ENCODE peak calls at places on chromosome 21, in ten cellular contexts. R is tibial artery, X is WTC11, Q is AG09319, H is Peyer's patch, Z is psoas muscle, C is K562, E is nephron progenitor cell, B is astrocyte of the spinal cord, U is mesothelial cell of epicardium. N is an unnamed sample.

GRCh38 chr21:21246007-21246406 is 247.8 kb downstream of the NCAM2 start:
- DNase-seq in R (no peak), X (no peak), Q (no peak), H (no peak), Z (no peak), C (no peak), E (no peak), B (no peak), U (no peak), N (no peak)

GRCh38 chr21:29979043-29979442 is 39.2 kb upstream of the GRIK1 start:
- DNase-seq in R (no peak), X (no peak), Q (no peak), H (no peak), Z (no peak), C (no peak), E (no peak), B (no peak), U (no peak), N (no peak)

GRCh38 chr21:42463861-42464515 is 32.0 kb downstream of the RSPH1 start:
- DNase-seq in R (no peak), X (peak), Q (no peak), H (peak), Z (no peak), C (peak), E (peak), B (peak), U (no peak), N (no peak)

GRCh38 chr21:34967509-34968289 is 81.4 kb downstream of the RUNX1 start:
- DNase-seq in R (no peak), X (no peak), Q (no peak), H (no peak), Z (no peak), C (peak), E (no peak), B (no peak), U (no peak), N (no peak)

GRCh38 chr21:16193758-16194606 is 464.2 kb downstream of the USP25 start:
- DNase-seq in R (peak), X (peak), Q (peak), H (no peak), Z (peak), C (no peak), E (peak), B (peak), U (no peak), N (peak)

GRCh38 chr21:42056468-42056867 is 14.6 kb upstream of the UMODL1 start:
- DNase-seq in R (no peak), X (no peak), Q (no peak), H (no peak), Z (no peak), C (no peak), E (no peak), B (no peak), U (no peak), N (no peak)

GRCh38 chr21:44295163-44295601 is 4.7 kb upstream of the PFKL start:
- DNase-seq in R (no peak), X (no peak), Q (no peak), H (no peak), Z (no peak), C (no peak), E (no peak), B (no peak), U (no peak), N (no peak)

GRCh38 chr21:16046625-16047340 is 317.0 kb downstream of the USP25 start:
- DNase-seq in R (no peak), X (no peak), Q (no peak), H (no peak), Z (no peak), C (no peak), E (no peak), B (peak), U (no peak), N (no peak)

GRCh38 chr21:27475363-27475955 is 508.6 kb upstream of the ADAMTS5 start:
- DNase-seq in R (no peak), X (no peak), Q (no peak), H (no peak), Z (no peak), C (no peak), E (no peak), B (no peak), U (no peak), N (no peak)

GRCh38 chr21:42085246-42086077 is 14.3 kb downstream of the UMODL1 start:
- DNase-seq in R (no peak), X (no peak), Q (no peak), H (no peak), Z (no peak), C (no peak), E (no peak), B (no peak), U (no peak), N (no peak)

GRCh38 chr21:44052071-44052829 is 40.1 kb downstream of the TRAPPC10 start:
- DNase-seq in R (no peak), X (no peak), Q (no peak), H (no peak), Z (no peak), C (no peak), E (no peak), B (peak), U (no peak), N (peak)

GRCh38 chr21:26153758-26154157 is 16.8 kb downstream of the APP start:
- DNase-seq in R (no peak), X (no peak), Q (no peak), H (no peak), Z (no peak), C (no peak), E (no peak), B (no peak), U (no peak), N (no peak)

GRCh38 chr21:34914239-34914638 is 134.9 kb downstream of the RUNX1 start:
- DNase-seq in R (no peak), X (no peak), Q (no peak), H (no peak), Z (no peak), C (no peak), E (no peak), B (no peak), U (no peak), N (no peak)

GRCh38 chr21:30793581-30794314 is 19.3 kb downstream of the KRTAP8-1 start:
- DNase-seq in R (no peak), X (no peak), Q (no peak), H (no peak), Z (no peak), C (no peak), E (no peak), B (no peak), U (no peak), N (no peak)

GRCh38 chr21:17238468-17238867 is 274.4 kb upstream of the CXADR start:
- DNase-seq in R (no peak), X (no peak), Q (no peak), H (no peak), Z (no peak), C (no peak), E (no peak), B (no peak), U (no peak), N (no peak)

GRCh38 chr21:35113064-35113463 is 64.0 kb upstream of the RUNX1 start:
- DNase-seq in R (no peak), X (no peak), Q (no peak), H (no peak), Z (no peak), C (no peak), E (no peak), B (no peak), U (no peak), N (no peak)

GRCh38 chr21:29164330-29164942 is 34.0 kb downstream of the MAP3K7CL start:
- DNase-seq in R (no peak), X (no peak), Q (peak), H (no peak), Z (no peak), C (peak), E (no peak), B (peak), U (no peak), N (no peak)

GRCh38 chr21:25881524-25882376 is 147.0 kb downstream of the GABPA start:
- DNase-seq in R (peak), X (peak), Q (peak), H (peak), Z (peak), C (peak), E (peak), B (peak), U (peak), N (peak)

GRCh38 chr21:44426663-44427191 is 28.6 kb upstream of the LRRC3 start:
- DNase-seq in R (peak), X (no peak), Q (no peak), H (no peak), Z (no peak), C (no peak), E (no peak), B (no peak), U (no peak), N (peak)

GRCh38 chr21:42219606-42220137 is 732 bp downstream of the ABCG1 start:
- DNase-seq in R (no peak), X (peak), Q (no peak), H (peak), Z (peak), C (no peak), E (peak), B (no peak), U (no peak), N (no peak)

GRCh38 chr21:19130379-19131028 is 726.9 kb upstream of the TMPRSS15 start:
- DNase-seq in R (no peak), X (no peak), Q (no peak), H (no peak), Z (no peak), C (no peak), E (no peak), B (no peak), U (no peak), N (no peak)

GRCh38 chr21:35050348-35051286 is 1.5 kb upstream of the RUNX1 start:
- DNase-seq in R (no peak), X (no peak), Q (no peak), H (no peak), Z (no peak), C (peak), E (no peak), B (no peak), U (no peak), N (no peak)

GRCh38 chr21:42028754-42029385 is 18.7 kb upstream of the ZBTB21 start:
- DNase-seq in R (no peak), X (no peak), Q (no peak), H (no peak), Z (no peak), C (no peak), E (no peak), B (no peak), U (no peak), N (no peak)

GRCh38 chr21:43929217-43929971 is 64.4 kb downstream of the AGPAT3 start:
- DNase-seq in R (no peak), X (no peak), Q (no peak), H (no peak), Z (peak), C (no peak), E (no peak), B (no peak), U (no peak), N (peak)

GRCh38 chr21:35051287-35051818 is 2.3 kb upstream of the RUNX1 start:
- DNase-seq in R (peak), X (peak), Q (peak), H (peak), Z (peak), C (peak), E (peak), B (peak), U (no peak), N (peak)

GRCh38 chr21:34821717-34822116 is 152.9 kb downstream of the CLIC6 start:
- DNase-seq in R (no peak), X (no peak), Q (no peak), H (no peak), Z (no peak), C (no peak), E (no peak), B (no peak), U (no peak), N (no peak)

GRCh38 chr21:15741510-15741909 is 11.7 kb downstream of the USP25 start:
- DNase-seq in R (no peak), X (no peak), Q (no peak), H (no peak), Z (no peak), C (no peak), E (no peak), B (peak), U (no peak), N (no peak)

GRCh38 chr21:14438204-14438603 is 55.3 kb upstream of the HSPA13 start:
- DNase-seq in R (no peak), X (no peak), Q (no peak), H (no peak), Z (no peak), C (no peak), E (no peak), B (no peak), U (no peak), N (no peak)

GRCh38 chr21:16588433-16588860 is 858.7 kb downstream of the USP25 start:
- DNase-seq in R (peak), X (peak), Q (peak), H (no peak), Z (peak), C (no peak), E (peak), B (peak), U (peak), N (peak)

GRCh38 chr21:17370263-17370662 is 142.6 kb upstream of the CXADR start:
- DNase-seq in R (no peak), X (no peak), Q (no peak), H (no peak), Z (no peak), C (no peak), E (no peak), B (no peak), U (no peak), N (peak)

GRCh38 chr21:25563399-25564116 is 43.7 kb downstream of the MRPL39 start:
- DNase-seq in R (no peak), X (no peak), Q (no peak), H (peak), Z (no peak), C (no peak), E (no peak), B (peak), U (no peak), N (no peak)

DNA sequence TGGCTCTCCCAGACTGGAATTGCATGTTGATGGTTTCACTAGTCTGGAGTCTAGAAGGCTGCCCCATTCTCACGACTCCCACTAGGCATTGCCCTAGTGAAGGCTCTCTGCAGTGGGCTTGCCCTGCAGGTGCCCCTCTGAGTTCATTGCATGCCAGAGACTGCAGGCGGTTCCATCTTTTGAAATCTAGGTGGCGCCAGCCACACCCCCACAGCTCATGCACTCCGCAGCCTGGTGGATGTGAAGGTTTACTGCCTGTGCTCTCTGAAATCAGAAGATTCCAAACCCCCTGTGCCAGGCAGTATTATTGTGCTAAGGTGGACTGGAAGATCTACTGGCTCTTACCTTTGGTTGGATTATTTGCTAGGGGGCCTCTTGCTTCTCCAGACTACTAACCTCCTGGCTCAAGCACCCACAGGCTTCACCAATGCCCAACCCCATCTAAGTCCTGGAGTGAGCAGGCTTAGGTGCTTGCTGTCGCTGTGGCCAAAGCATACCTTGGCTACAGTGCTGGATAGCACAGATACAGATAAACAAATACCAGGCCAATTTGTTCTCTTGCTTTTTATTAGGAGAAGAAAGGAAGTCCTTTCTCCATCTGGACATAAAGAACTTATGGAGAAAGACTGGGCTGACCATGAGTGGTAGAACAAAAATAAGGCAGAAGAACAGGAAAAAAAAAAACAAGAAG is 83.5 kb upstream of the SIM2 start:
- DNase-seq in R (no peak), X (peak), Q (no peak), H (no peak), Z (no peak), C (peak), E (no peak), B (no peak), U (no peak), N (no peak)
- TF ChIP-seq CTCF in R (no peak), X (peak), Q (no peak), H (no peak), Z (no peak), C (peak), E (no peak), B (no peak), U (no peak), N (no peak)

GRCh38 chr21:45827881-45828579 is 153.5 kb upstream of the COL6A1 start:
- DNase-seq in R (no peak), X (no peak), Q (no peak), H (no peak), Z (no peak), C (no peak), E (no peak), B (no peak), U (no peak), N (no peak)
- TF ChIP-seq CTCF in R (no peak), X (no peak), Q (no peak), H (no peak), Z (no peak), C (no peak), E (no peak), B (no peak), U (no peak), N (no peak)

GRCh38 chr21:38170705-38171682 is 85.8 kb upstream of the KCNJ15 start:
- DNase-seq in R (no peak), X (no peak), Q (no peak), H (no peak), Z (no peak), C (no peak), E (no peak), B (peak), U (no peak), N (no peak)
- TF ChIP-seq CTCF in R (no peak), X (no peak), Q (peak), H (no peak), Z (no peak), C (no peak), E (no peak), B (peak), U (no peak), N (no peak)

GRCh38 chr21:33373451-33373850 is 29.8 kb upstream of the IFNGR2 start:
- DNase-seq in R (no peak), X (no peak), Q (no peak), H (no peak), Z (no peak), C (no peak), E (no peak), B (no peak), U (no peak), N (no peak)

GRCh38 chr21:33377221-33377620 is 26.0 kb upstream of the IFNGR2 start:
- DNase-seq in R (no peak), X (no peak), Q (no peak), H (no peak), Z (no peak), C (no peak), E (no peak), B (no peak), U (no peak), N (no peak)

GRCh38 chr21:33372582-33372981 is 30.6 kb upstream of the IFNGR2 start:
- DNase-seq in R (no peak), X (no peak), Q (no peak), H (no peak), Z (no peak), C (no peak), E (no peak), B (no peak), U (no peak), N (no peak)

GRCh38 chr21:33374080-33374873 is 28.9 kb upstream of the IFNGR2 start:
- DNase-seq in R (no peak), X (peak), Q (no peak), H (peak), Z (no peak), C (peak), E (peak), B (peak), U (no peak), N (peak)

DNA sequence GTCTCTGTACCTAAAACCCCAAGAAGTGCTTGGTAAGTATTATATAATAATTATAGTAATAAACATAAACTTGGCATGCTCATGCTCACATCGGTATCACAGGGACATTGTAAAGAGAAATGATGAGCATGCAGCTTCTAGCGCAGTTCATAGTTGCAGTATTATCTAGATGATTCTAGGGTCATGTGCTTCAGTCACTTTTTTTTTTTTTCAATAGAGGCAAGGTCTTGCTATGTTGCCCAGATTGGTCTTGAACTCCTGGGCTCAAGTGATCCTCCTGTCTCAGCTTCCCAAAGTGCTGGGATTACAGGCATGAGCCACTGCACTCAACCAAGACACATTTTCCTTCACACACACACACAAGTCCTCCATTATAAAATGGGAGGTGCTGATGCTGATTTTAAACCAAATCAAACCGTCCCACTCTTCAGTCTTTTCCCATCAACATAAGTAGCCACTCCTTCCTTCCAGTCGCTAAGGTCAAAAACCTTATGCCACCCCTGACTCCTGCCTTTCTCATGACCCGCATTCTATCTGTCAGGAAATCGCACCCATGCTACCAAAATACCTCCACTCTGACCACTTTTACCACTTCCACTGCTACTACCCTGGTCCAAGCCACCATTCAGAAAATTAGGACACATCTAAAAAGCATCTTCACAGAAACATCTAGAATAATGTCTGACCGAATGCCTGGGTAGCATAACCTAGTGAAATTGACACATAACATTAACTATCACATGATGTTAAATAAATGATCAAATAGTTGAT is 28.2 kb upstream of the IFNGR2 start:
- DNase-seq in R (no peak), X (no peak), Q (no peak), H (no peak), Z (no peak), C (no peak), E (no peak), B (no peak), U (no peak), N (no peak)
- TF ChIP-seq CTCF in R (no peak), X (no peak), Q (no peak), H (no peak), Z (no peak), C (no peak), E (no peak), B (no peak), U (no peak), N (no peak)

GRCh38 chr21:45444385-45444784 is 39.4 kb downstream of the COL18A1 start:
- DNase-seq in R (no peak), X (no peak), Q (no peak), H (no peak), Z (no peak), C (no peak), E (no peak), B (no peak), U (no peak), N (no peak)

GRCh38 chr21:45441431-45442255 is 36.7 kb downstream of the COL18A1 start:
- DNase-seq in R (no peak), X (no peak), Q (no peak), H (no peak), Z (peak), C (no peak), E (no peak), B (no peak), U (no peak), N (no peak)

GRCh38 chr21:45442276-45442675 is 37.3 kb downstream of the COL18A1 start:
- DNase-seq in R (no peak), X (no peak), Q (no peak), H (no peak), Z (no peak), C (no peak), E (no peak), B (no peak), U (no peak), N (peak)

GRCh38 chr21:45445369-45445768 is 40.4 kb downstream of the COL18A1 start:
- DNase-seq in R (no peak), X (no peak), Q (no peak), H (no peak), Z (no peak), C (no peak), E (no peak), B (no peak), U (no peak), N (no peak)

DNA sequence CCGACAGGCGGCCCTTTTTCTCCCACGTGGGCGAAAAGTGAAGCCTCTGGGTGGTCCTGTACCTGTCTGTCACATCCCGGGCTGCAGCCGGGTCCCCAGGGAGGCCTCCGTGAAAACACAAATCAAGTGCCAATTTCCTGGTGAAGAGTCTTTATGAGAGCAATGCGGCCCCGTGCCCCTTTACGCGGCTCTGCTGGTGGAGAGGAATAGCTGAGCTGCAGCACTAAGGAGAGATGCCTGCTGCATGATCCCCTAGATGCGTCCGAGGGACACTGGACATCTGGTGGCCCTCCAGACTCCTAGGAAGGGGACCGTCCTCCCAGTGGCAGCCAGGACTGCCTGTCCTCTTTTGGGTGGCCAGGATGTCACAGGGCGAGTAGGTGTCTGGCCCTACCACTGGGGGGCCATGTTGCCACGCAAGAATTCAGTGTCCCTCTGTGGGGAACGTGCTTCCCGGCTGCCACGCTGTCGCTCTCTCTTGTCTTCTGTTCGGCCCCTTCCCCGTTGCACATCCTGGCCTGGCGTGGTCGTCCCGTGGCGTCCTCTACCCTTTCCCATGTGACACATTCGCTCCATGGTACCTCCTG is 38.7 kb downstream of the COL18A1 start:
- DNase-seq in R (no peak), X (no peak), Q (no peak), H (no peak), Z (peak), C (no peak), E (no peak), B (no peak), U (no peak), N (no peak)
- TF ChIP-seq CTCF in R (peak), X (no peak), Q (no peak), H (no peak), Z (no peak), C (peak), E (no peak), B (peak), U (no peak), N (no peak)